ENCODE peak calls at places on chromosomes 13 and 19, in four cellular contexts. G, L, Q and V are unnamed samples.

GRCh38 chr19:17826508-17827056 is 5.3 kb upstream of the INSL3 start:
- DNase-seq in Q (no peak), G (no peak), L (no peak), V (no peak)

GRCh38 chr13:24272452-24273161 is 36.8 kb upstream of the C1QTNF9 start:
- DNase-seq in L (no peak), G (no peak), Q (no peak), V (no peak)

GRCh38 chr13:33740134-33740538 is 77.8 kb upstream of the RFC3 start:
- DNase-seq in G (peak; percentile 32), L (no peak), Q (no peak), V (no peak)

GRCh38 chr19:33690461-33691427 is 69.0 kb downstream of the CHST8 start:
- DNase-seq in Q (no peak), G (no peak), L (no peak), V (no peak)

GRCh38 chr13:102642475-102642874 is 45.7 kb downstream of the TPP2 start:
- DNase-seq in G (no peak), Q (no peak), L (no peak), V (no peak)

GRCh38 chr13:74920361-74920760 is 561.6 kb downstream of the TBC1D4 start:
- DNase-seq in G (no peak), Q (peak; percentile 54), L (no peak), V (no peak)

GRCh38 chr19:30593975-30594925 is 222.1 kb downstream of the ZNF536 start:
- DNase-seq in Q (no peak), L (no peak), G (no peak), V (no peak)

GRCh38 chr13:29362849-29363604 is 232.5 kb downstream of the SLC7A1 start:
- DNase-seq in G (peak; percentile 44), Q (peak; percentile 57), L (peak; percentile 43), V (peak; percentile 41)

GRCh38 chr13:84658881-84659661 is 776.8 kb upstream of the SLITRK1 start:
- DNase-seq in Q (no peak), L (no peak), G (peak; percentile 21), V (no peak)

GRCh38 chr13:74135306-74136088 is 1.3 kb upstream of the KLF12 start:
- DNase-seq in L (no peak), G (peak; percentile 75), Q (peak; percentile 38), V (peak; percentile 62)

GRCh38 chr13:50892162-50892944 is 17.2 kb upstream of the RNASEH2B start:
- DNase-seq in G (no peak), L (no peak), Q (no peak), V (no peak)

GRCh38 chr19:30649934-30650614 is 277.9 kb downstream of the ZNF536 start:
- DNase-seq in Q (peak; percentile 50), G (peak; percentile 51), L (peak; percentile 57), V (peak; percentile 72)

DNA sequence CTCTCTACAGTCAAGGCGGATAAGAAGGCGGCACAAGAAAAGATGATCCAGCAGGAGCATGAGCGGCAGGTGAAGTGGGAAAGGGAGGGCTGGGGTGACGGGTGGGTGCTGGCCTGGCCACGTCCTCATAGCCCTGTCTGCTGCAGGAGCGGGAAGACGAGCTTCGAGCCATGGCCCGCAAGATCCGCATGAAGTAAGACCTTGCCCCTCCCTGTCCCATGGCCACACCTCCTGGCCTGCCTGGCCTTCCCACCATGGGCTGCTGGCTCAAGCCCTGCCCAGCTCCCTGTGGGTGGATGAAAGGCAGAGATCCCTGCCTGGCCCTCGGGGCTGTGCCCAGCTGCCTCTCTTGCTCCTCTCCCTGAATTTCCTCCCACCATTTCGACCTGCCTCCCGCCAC is 7.2 kb downstream of the ZNF296 start:
- DNase-seq in Q (no peak), L (no peak), G (no peak), V (peak; percentile 74)
- TF ChIP-seq MAZ in Q (no peak), L (no peak), G (no peak), V (no peak)

GRCh38 chr13:112657850-112658445 is 31.9 kb upstream of the ATP11A start:
- DNase-seq in L (no peak), Q (no peak), G (peak; percentile 81), V (no peak)
- TF ChIP-seq USF2 in L (no peak), Q (no peak), G (no peak), V (no peak)

DNA sequence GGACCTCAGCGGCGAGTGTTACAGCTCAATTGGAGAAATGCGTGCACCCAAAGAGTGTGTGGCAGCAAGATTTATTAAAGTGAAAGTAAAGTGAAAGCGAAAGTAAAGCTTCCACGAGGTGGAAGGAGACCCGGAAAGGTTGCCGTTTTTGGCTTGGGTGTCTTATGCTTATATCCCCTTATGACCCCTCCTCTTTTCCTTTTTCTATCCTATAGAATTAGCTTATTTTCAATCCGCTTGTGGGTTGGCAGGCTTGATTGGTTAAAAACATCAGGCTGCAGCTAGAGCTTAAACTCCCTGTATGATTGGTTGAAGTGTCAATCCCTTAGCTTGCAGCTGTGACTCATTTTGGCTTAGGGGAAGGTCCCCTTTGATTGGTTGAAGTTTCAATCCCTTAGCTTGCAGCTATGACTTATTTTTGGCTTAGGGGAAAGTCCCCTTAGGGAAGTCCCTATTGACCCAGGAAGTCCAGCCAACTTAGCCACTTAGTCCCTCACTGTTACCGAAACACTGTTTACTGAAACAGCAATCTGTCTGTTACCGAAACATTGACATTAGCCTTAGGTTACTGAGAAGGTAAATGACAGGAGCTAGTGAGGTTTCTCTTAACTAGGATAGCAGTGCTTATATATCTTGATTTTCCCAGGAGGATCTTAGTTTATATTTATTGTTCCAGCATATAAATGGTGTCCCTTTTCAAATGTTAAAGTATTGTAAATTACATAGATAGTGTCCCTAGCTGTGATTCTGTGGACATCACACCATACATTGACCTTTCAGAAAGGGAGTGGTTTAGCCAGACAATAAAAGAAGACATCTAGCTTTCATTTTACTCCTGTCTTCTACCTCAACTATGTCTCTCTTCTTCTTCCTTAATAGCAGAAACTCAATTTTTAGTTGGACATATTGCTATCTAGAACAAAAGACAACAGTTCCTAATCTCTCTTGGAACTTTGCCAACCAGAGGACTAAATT is 575.8 kb downstream of the DACH1 start:
- DNase-seq in L (peak; percentile 66), Q (no peak), G (peak; percentile 1), V (peak; percentile 73)
- TF ChIP-seq CEBPB in L (no peak), Q (no peak), G (no peak), V (no peak)

GRCh38 chr19:55640043-55640576 is 692 bp upstream of the ZNF580 start:
- DNase-seq in Q (peak; percentile 70), L (no peak), G (peak; percentile 68), V (no peak)

GRCh38 chr19:55641376-55642152 is 762 bp downstream of the ZNF580 start:
- DNase-seq in G (peak; percentile 18), Q (peak; percentile 27), L (no peak), V (peak; percentile 63)

GRCh38 chr19:55642153-55643002 is 1.1 kb upstream of the ZNF581 start:
- DNase-seq in Q (no peak), L (no peak), G (no peak), V (no peak)

GRCh38 chr19:55638864-55639359 is 1.9 kb upstream of the ZNF580 start:
- DNase-seq in L (peak; percentile 66), Q (peak; percentile 36), G (peak; percentile 21), V (peak; percentile 87)

GRCh38 chr19:55640577-55641375 is at the start of gene ZNF580:
- DNase-seq in G (peak; percentile 78), L (peak; percentile 40), Q (peak; percentile 86), V (peak; percentile 88)
- TF ChIP-seq MAZ in G (peak; percentile 79), L (peak; percentile 80), Q (peak; percentile 62), V (no peak)

GRCh38 chr13:30443957-30444404 is 21.7 kb downstream of the UBE2L5 start:
- DNase-seq in Q (no peak), G (no peak), L (no peak), V (no peak)

GRCh38 chr13:30446122-30446500 is 19.6 kb downstream of the HMGB1 start:
- DNase-seq in G (no peak), L (no peak), Q (no peak), V (no peak)

GRCh38 chr13:30438286-30438685 is 16.0 kb downstream of the UBE2L5 start:
- DNase-seq in Q (no peak), G (no peak), L (no peak), V (no peak)

GRCh38 chr13:30442854-30443379 is 20.6 kb downstream of the UBE2L5 start:
- DNase-seq in G (no peak), Q (no peak), L (no peak), V (no peak)

GRCh38 chr13:30441304-30441703 is 19.0 kb downstream of the UBE2L5 start:
- DNase-seq in L (no peak), Q (no peak), G (peak; percentile 19), V (no peak)
- TF ChIP-seq USF2 in L (no peak), Q (no peak), G (no peak), V (no peak)

DNA sequence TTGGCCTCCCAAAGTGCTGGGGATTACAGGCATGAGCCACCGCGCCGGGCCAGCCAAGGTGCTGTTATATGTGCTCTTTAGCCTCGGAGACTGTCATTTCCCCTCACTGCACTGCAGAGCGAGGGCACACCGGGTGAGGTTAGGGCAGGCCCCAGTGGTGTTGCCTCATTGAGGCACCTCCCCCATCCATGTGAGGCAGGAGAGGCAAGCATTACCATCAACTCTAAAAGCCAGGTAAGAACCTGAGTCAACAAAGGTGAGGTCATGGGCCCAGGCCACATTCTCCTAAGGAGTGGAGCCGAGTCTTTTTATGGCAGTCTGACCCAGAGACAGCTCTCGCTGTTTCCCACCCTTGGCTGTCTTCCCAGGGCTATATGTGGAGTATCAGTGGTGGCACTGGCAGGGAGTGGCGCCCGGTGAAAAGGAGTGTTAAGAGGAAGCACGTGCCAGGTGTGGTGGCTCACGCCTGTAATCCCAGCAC is 10.9 kb downstream of the B3GNT8 start:
- DNase-seq in Q (no peak), G (no peak), L (no peak), V (no peak)
- TF ChIP-seq CEBPB in Q (no peak), G (no peak), L (no peak), V (no peak)

DNA sequence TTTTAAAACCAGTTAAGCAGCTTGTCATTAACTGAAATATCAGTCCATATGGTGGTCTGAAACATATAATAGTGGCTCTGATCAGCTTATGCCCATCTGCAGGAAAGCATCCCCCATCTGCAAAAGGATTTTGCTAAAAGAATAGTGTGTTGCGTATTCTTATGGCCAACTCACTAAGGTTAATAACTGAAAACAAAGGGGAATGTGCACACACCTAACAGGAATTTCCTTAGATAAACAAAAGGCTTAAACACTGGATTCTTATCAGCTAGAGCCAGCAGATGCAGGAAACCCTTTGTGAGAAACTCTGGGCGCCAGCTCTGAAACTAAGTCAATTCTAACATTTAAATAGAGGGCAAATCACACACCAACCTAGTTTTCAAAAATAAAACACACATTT is 22.1 kb downstream of the VPS36 start:
- DNase-seq in G (peak; percentile 70), L (peak; percentile 82), Q (no peak), V (no peak)
- TF ChIP-seq MAZ in G (no peak), L (no peak), Q (no peak), V (no peak)

GRCh38 chr13:42894765-42895181 is 97.3 kb downstream of the EPSTI1 start:
- DNase-seq in G (peak; percentile 36), Q (no peak), L (no peak), V (no peak)
- TF ChIP-seq USF2 in G (no peak), Q (no peak), L (no peak), V (no peak)

GRCh38 chr19:6779204-6779603 is 6.7 kb downstream of the VAV1 start:
- DNase-seq in Q (no peak), L (no peak), G (no peak), V (no peak)

GRCh38 chr19:6777434-6777833 is 4.9 kb downstream of the VAV1 start:
- DNase-seq in L (no peak), Q (no peak), G (no peak), V (no peak)

GRCh38 chr19:6774821-6775707 is 2.6 kb downstream of the VAV1 start:
- DNase-seq in Q (no peak), G (no peak), L (no peak), V (no peak)

GRCh38 chr19:6776999-6777398 is 4.5 kb downstream of the VAV1 start:
- DNase-seq in L (no peak), Q (no peak), G (no peak), V (no peak)

GRCh38 chr19:6778386-6778785 is 5.9 kb downstream of the VAV1 start:
- DNase-seq in G (no peak), L (no peak), Q (no peak), V (no peak)
- TF ChIP-seq CEBPB in G (no peak), L (no peak), Q (no peak), V (no peak)